ENCODE peak calls at places on chromosome 1, in nine cellular contexts. R is transverse colon, F is left ventricle myocardium inferior, P is esophagus squamous epithelium, D is K562, O is tibial nerve, I is cardiac muscle cell, G is hepatocyte, J is colonic mucosa. W is an unnamed sample.

GRCh38 chr1:95095833-95096217 is 21.3 kb upstream of the TLCD4 start:
- DNase-seq in R (no peak), J (no peak), G (no peak), P (no peak), I (no peak), D (no peak), O (no peak), F (no peak), W (no peak)

GRCh38 chr1:79808816-79809475 is 802.4 kb upstream of the ADGRL4 start:
- DNase-seq in P (no peak), D (no peak), G (no peak), R (no peak), J (no peak), F (no peak), I (no peak), O (no peak), W (no peak)

GRCh38 chr1:76770979-76771378 is 96.3 kb upstream of the ST6GALNAC5 start:
- DNase-seq in G (no peak), I (no peak), R (no peak), D (no peak), J (no peak), F (no peak), P (no peak), O (no peak), W (no peak)

GRCh38 chr1:54249798-54250497 is 50.0 kb downstream of the MRPL37 start:
- DNase-seq in F (no peak), R (no peak), G (peak), P (no peak), O (peak), D (no peak), J (no peak), I (no peak), W (no peak)

GRCh38 chr1:73868824-73869223 is 329.2 kb downstream of the LRRIQ3 start:
- DNase-seq in J (no peak), I (no peak), G (no peak), F (no peak), R (no peak), O (no peak), D (no peak), P (no peak), W (no peak)

GRCh38 chr1:3922201-3922725 is 22.2 kb upstream of the C1orf174 start:
- DNase-seq in D (peak), P (no peak), O (no peak), I (no peak), R (no peak), F (no peak), G (no peak), J (no peak), W (no peak)

GRCh38 chr1:39181311-39181710 is 23.2 kb upstream of the MACF1 start:
- DNase-seq in F (no peak), G (no peak), I (no peak), R (no peak), P (no peak), O (no peak), D (no peak), J (no peak), W (no peak)

GRCh38 chr1:168966217-168966616 is 140.3 kb upstream of the ATP1B1 start:
- DNase-seq in P (no peak), G (no peak), R (no peak), O (no peak), J (no peak), F (no peak), I (no peak), D (no peak), W (no peak)

GRCh38 chr1:37808369-37809319 is 636 bp upstream of the YRDC start:
- DNase-seq in J (peak), D (peak), O (no peak), R (peak), P (no peak), I (peak), F (peak), G (peak), W (peak)

GRCh38 chr1:119467857-119468666 is 38.9 kb upstream of the HSD3B1 start:
- DNase-seq in G (no peak), I (no peak), R (no peak), J (peak), D (no peak), O (no peak), P (no peak), F (no peak), W (no peak)

GRCh38 chr1:3238705-3239278 is 169.8 kb downstream of the PRDM16 start:
- DNase-seq in O (no peak), J (no peak), F (no peak), D (no peak), P (no peak), R (no peak), G (no peak), I (no peak), W (no peak)

GRCh38 chr1:8858112-8858668 is 20.3 kb downstream of the ENO1 start:
- DNase-seq in O (peak), D (no peak), J (no peak), I (peak), P (no peak), G (peak), F (no peak), R (no peak), W (no peak)

GRCh38 chr1:160108888-160109662 is 6.5 kb upstream of the ATP1A2 start:
- DNase-seq in R (no peak), I (peak), F (no peak), J (no peak), D (no peak), P (no peak), G (peak), O (peak), W (no peak)

GRCh38 chr1:54709547-54710292 is 5.9 kb upstream of the TTC4 start:
- DNase-seq in D (no peak), G (no peak), P (no peak), J (no peak), I (no peak), O (no peak), F (no peak), R (no peak), W (no peak)

GRCh38 chr1:183569141-183569540 is 21.1 kb downstream of the NCF2 start:
- DNase-seq in F (no peak), J (no peak), O (no peak), I (no peak), R (no peak), P (no peak), D (no peak), G (peak), W (no peak)

GRCh38 chr1:171984262-171984661 is 143.0 kb downstream of the DNM3 start:
- DNase-seq in O (no peak), R (peak), F (peak), P (no peak), J (peak), G (no peak), D (no peak), I (no peak), W (no peak)

GRCh38 chr1:200330770-200331428 is 78.9 kb downstream of the ZNF281 start:
- DNase-seq in J (no peak), D (no peak), P (no peak), R (no peak), I (peak), F (no peak), O (no peak), G (no peak), W (no peak)

GRCh38 chr1:234617135-234617985 is 7.4 kb upstream of the IRF2BP2 start:
- DNase-seq in D (no peak), O (no peak), R (no peak), J (no peak), F (no peak), P (no peak), G (no peak), I (no peak), W (no peak)
- TF ChIP-seq CTCF in D (peak), O (peak), R (no peak), J (no peak), F (no peak), P (no peak), G (peak), I (peak), W (peak)

GRCh38 chr1:229032455-229032854 is 238.5 kb upstream of the RAB4A start:
- DNase-seq in G (no peak), R (no peak), I (no peak), F (no peak), J (no peak), O (no peak), P (no peak), D (no peak), W (no peak)
- H3K4me3 ChIP-seq in G (no peak), R (no peak), I (no peak), F (no peak), J (no peak), O (no peak), P (no peak), D (no peak), W (no peak)

GRCh38 chr1:71053146-71053545 is 5.5 kb upstream of the PTGER3 start:
- DNase-seq in I (no peak), G (no peak), F (no peak), P (no peak), O (no peak), D (no peak), R (no peak), J (no peak), W (no peak)
- TF ChIP-seq CTCF in I (no peak), G (no peak), F (no peak), P (no peak), O (no peak), D (no peak), R (no peak), J (no peak), W (no peak)

GRCh38 chr1:162694911-162695310 is 62.6 kb downstream of the DDR2 start:
- DNase-seq in R (no peak), D (no peak), P (no peak), G (no peak), I (no peak), J (no peak), O (no peak), F (no peak), W (no peak)

GRCh38 chr1:162695687-162696086 is 63.4 kb downstream of the DDR2 start:
- DNase-seq in I (no peak), P (no peak), J (no peak), G (no peak), D (no peak), R (no peak), F (no peak), O (no peak), W (no peak)

GRCh38 chr1:162699366-162699765 is 67.1 kb downstream of the DDR2 start:
- DNase-seq in O (no peak), J (no peak), P (no peak), G (no peak), R (no peak), D (no peak), I (no peak), F (no peak), W (no peak)

GRCh38 chr1:162697140-162697895 is 65.1 kb downstream of the DDR2 start:
- DNase-seq in F (no peak), R (no peak), D (no peak), G (peak), P (no peak), J (no peak), I (no peak), O (no peak), W (no peak)

DNA sequence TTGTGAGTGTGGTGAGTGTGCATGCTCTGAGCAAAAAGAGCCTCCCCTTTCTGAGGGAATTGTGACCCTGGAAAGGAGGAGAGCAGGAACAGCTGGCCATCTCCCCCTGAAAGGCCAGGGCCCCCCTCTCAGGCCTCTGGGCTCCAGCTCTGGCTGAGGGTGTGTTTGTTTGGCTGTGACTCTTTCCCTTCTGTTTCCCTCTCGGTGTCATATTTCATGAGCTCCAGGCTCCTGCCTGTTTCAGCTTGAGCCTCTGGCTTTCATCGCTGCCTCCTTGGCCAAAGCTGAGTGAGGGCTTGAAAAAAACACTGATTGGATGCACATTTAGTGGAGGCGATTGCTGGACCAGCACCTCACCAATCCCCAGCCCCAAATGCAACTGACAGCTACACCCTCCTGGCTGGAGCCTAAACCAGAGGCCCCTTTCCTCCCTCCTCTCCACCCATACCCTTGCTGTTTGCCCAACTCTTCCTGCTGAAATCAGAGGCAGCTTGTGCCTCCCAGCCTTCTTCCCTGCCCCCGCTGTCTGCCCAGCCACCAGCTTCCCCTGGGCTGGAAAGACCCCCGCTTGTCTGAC is 64.1 kb downstream of the DDR2 start:
- DNase-seq in D (no peak), P (no peak), G (peak), R (peak), J (peak), F (peak), I (peak), O (peak), W (peak)
- H3K4me3 ChIP-seq in D (no peak), P (no peak), G (no peak), R (no peak), J (no peak), F (peak), I (no peak), O (no peak), W (no peak)

W was measured in RWPE2.